ENCODE peak calls at places on chromosomes 16 and 17, in six cellular contexts. Q is tibial nerve, G is SK-N-SH, B is hepatocyte, J is thoracic aorta, F is OCI-LY7. P is an unnamed sample. For H3K36me3, the result is how much of the 10 kb centered on the place peaks cover.

GRCh38 chr17:78322858-78323455 is 36.9 kb downstream of the SOCS3 start:
- DNase-seq in J (no peak), F (no peak), B (no peak), Q (peak), G (peak), P (no peak)

GRCh38 chr16:89453662-89454321 is 36.6 kb downstream of the ANKRD11 start:
- DNase-seq in B (no peak), Q (no peak), G (no peak), F (no peak), J (no peak), P (no peak)

GRCh38 chr17:59513934-59514841 is 51.2 kb upstream of the DHX40 start:
- DNase-seq in G (peak), F (no peak), J (no peak), B (peak), Q (peak), P (no peak)

GRCh38 chr16:12688972-12689850 is 114.5 kb downstream of the CPPED1 start:
- DNase-seq in B (no peak), Q (no peak), F (no peak), J (no peak), G (no peak), P (no peak)

GRCh38 chr16:17173134-17173729 is 297.5 kb downstream of the XYLT1 start:
- DNase-seq in B (peak), F (peak), Q (peak), G (no peak), J (no peak), P (no peak)

GRCh38 chr17:32298721-32299578 is 33.3 kb downstream of the RHBDL3 start:
- DNase-seq in F (no peak), J (no peak), G (no peak), B (peak), Q (no peak), P (no peak)

GRCh38 chr16:1832831-1833454 is 5.9 kb downstream of the FAHD1 start:
- DNase-seq in G (no peak), F (no peak), B (peak), Q (no peak), J (no peak), P (peak)

GRCh38 chr16:29645699-29646187 is 17.3 kb upstream of the SPN start:
- DNase-seq in J (no peak), Q (no peak), F (peak), B (no peak), G (peak), P (peak)

GRCh38 chr16:13036600-13036999 is 135.2 kb downstream of the SHISA9 start:
- DNase-seq in B (peak), Q (peak), G (no peak), J (no peak), F (peak), P (peak)

GRCh38 chr17:77915594-77916021 is 42.9 kb upstream of the TNRC6C start:
- DNase-seq in G (peak), Q (no peak), F (no peak), J (no peak), B (no peak), P (peak)

GRCh38 chr16:19114359-19115147 is 789 bp downstream of the ITPRIPL2 start:
- DNase-seq in F (no peak), G (peak), J (no peak), B (peak), Q (peak), P (peak)

GRCh38 chr16:64459402-64459801 is 662.5 kb downstream of the CDH11 start:
- DNase-seq in J (no peak), F (no peak), Q (no peak), G (no peak), B (no peak), P (no peak)

DNA sequence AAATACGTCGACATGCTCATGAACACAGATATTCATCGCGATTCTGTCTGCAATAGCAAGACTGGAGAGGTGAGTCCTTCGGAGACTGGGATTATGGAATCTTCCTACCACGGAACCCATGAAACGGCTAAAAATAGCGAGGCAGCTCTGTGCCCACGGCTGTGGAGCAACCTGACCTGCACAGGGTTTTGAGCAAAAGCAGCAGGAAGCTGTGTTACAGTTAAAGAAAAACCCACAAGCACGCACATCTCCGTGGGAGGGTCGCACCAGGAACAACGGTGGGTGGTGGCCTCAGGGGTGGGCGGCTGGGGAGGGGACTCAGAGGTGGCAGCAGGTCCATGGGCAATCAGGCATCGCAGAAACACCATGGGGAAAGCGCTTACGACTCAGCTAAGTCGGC is 24.8 kb downstream of the SLC38A10 start:
- DNase-seq in G (no peak), B (no peak), F (no peak), J (no peak), Q (no peak), P (no peak)
- H3K4me3 ChIP-seq in G (no peak), B (no peak), F (no peak), J (no peak), Q (no peak), P (no peak)

GRCh38 chr17:18190629-18191028 is 7.0 kb downstream of the ALKBH5 start:
- DNase-seq in Q (no peak), G (no peak), J (no peak), B (no peak), F (no peak), P (no peak)

GRCh38 chr17:18191071-18191667 is 7.5 kb downstream of the ALKBH5 start:
- DNase-seq in Q (peak), F (no peak), J (peak), G (no peak), B (peak), P (no peak)

GRCh38 chr17:18194804-18195203 is 11.2 kb downstream of the ALKBH5 start:
- DNase-seq in B (no peak), Q (no peak), G (no peak), F (no peak), J (no peak), P (no peak)

GRCh38 chr17:18194394-18194793 is 10.8 kb downstream of the ALKBH5 start:
- DNase-seq in G (no peak), F (no peak), J (no peak), Q (no peak), B (no peak), P (no peak)

DNA sequence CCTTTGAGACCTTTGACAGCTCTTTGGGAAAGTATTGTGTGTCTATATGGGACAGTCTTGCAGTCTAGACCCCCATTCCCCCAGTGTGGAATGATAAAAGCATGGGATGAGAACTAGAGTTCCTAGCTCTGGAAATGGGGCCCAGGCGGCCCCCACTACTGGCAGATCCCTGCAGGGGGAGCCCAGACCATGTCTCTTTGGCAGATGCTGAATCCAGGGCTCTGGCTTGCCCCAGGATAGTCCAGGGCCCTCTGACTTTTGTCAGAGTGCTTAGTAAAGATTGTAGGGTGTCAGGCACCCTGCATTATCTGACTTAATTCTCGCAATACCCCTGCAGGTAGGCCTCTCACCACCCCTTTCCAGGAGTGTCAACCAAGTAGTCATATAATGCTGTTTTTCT is 8.3 kb downstream of the ALKBH5 start:
- DNase-seq in J (no peak), G (peak), Q (no peak), F (no peak), B (no peak), P (peak)
- H3K36me3 ChIP-seq in J (under half), G (under half), Q (under half), F (half or more), B (under half), P (under half)

GRCh38 chr16:58018803-58019202 is 6.8 kb upstream of the MMP15 start:
- DNase-seq in Q (no peak), J (no peak), F (no peak), G (peak), B (no peak), P (no peak)
- TF ChIP-seq CTCF in Q (no peak), J (no peak), F (peak), G (no peak), B (no peak), P (no peak)

GRCh38 chr16:85583491-85584181 is 29.5 kb upstream of the GSE1 start:
- DNase-seq in J (no peak), B (no peak), Q (no peak), G (peak), F (no peak), P (no peak)
- H3K4me3 ChIP-seq in J (no peak), B (no peak), Q (no peak), G (no peak), F (no peak), P (no peak)

GRCh38 chr16:30775381-30776099 is 11.5 kb downstream of the ZNF629 start:
- DNase-seq in B (peak), J (peak), G (peak), F (no peak), Q (peak), P (peak)

GRCh38 chr16:30771726-30772125 is 9.6 kb downstream of the RNF40 start:
- DNase-seq in B (no peak), F (no peak), G (no peak), Q (no peak), J (no peak), P (no peak)

GRCh38 chr16:30775131-30775380 is 11.9 kb downstream of the ZNF629 start:
- DNase-seq in Q (no peak), G (no peak), F (no peak), B (no peak), J (no peak), P (no peak)

GRCh38 chr16:30774367-30775130 is 12.4 kb downstream of the RNF40 start:
- DNase-seq in G (no peak), F (no peak), Q (no peak), J (no peak), B (no peak), P (no peak)

GRCh38 chr16:30773826-30774225 is 11.7 kb downstream of the RNF40 start:
- DNase-seq in J (no peak), Q (no peak), B (no peak), G (no peak), F (no peak), P (no peak)
- H3K36me3 ChIP-seq in J (under half), Q (under half), B (under half), G (under half), F (half or more), P (under half)

P was measured in Caco-2.